ENCODE peak calls at places on chromosomes 12 and 14, in seven cellular contexts. E is right lobe of liver, Y is PC-9, K is GM12865, N is AG04449, Q is kidney epithelial cell, J is fibroblast of villous mesenchyme. R is an unnamed sample.

GRCh38 chr12:102063066-102063465 is 1.3 kb upstream of the WASHC3 start:
- DNase-seq in E (no peak), Y (no peak), K (no peak), N (no peak), Q (no peak), J (no peak), R (peak; percentile 7)

GRCh38 chr14:90318016-90318415 is 13.7 kb downstream of the NRDE2 start:
- DNase-seq in E (no peak), Y (no peak), K (no peak), N (no peak), Q (no peak), J (no peak), R (no peak)

GRCh38 chr14:59189281-59189821 is 884 bp downstream of the DAAM1 start:
- DNase-seq in E (peak; percentile 52), Y (no peak), K (peak; percentile 40), N (no peak), Q (no peak), J (peak; percentile 25), R (peak; percentile 35)

GRCh38 chr14:98578204-98578603 is 693.8 kb downstream of the BCL11B start:
- DNase-seq in E (no peak), Y (no peak), K (no peak), N (no peak), Q (no peak), J (no peak), R (no peak)

GRCh38 chr14:99389171-99389826 is 91.4 kb downstream of the SETD3 start:
- DNase-seq in E (no peak), Y (peak; percentile 17), K (peak; percentile 46), N (no peak), Q (no peak), J (peak; percentile 33), R (peak; percentile 37)

GRCh38 chr12:72313757-72314270 is 41.6 kb downstream of the TRHDE start:
- DNase-seq in E (no peak), Y (no peak), K (no peak), N (no peak), Q (no peak), J (peak; percentile 37), R (no peak)

GRCh38 chr12:48764521-48764920 is 24.4 kb downstream of the ADCY6 start:
- DNase-seq in E (no peak), Y (peak; percentile 70), K (peak; percentile 73), N (no peak), Q (no peak), J (no peak), R (no peak)

GRCh38 chr12:115914122-115914521 is 363.4 kb downstream of the MED13L start:
- DNase-seq in E (no peak), Y (no peak), K (no peak), N (no peak), Q (no peak), J (no peak), R (no peak)

GRCh38 chr12:55982319-55982936 is 8.6 kb downstream of the RAB5B start:
- DNase-seq in E (no peak), Y (no peak), K (peak; percentile 69), N (no peak), Q (peak; percentile 74), J (peak; percentile 34), R (no peak)

GRCh38 chr12:67388331-67389163 is 119.4 kb downstream of the CAND1 start:
- DNase-seq in E (no peak), Y (no peak), K (no peak), N (no peak), Q (no peak), J (no peak), R (no peak)

GRCh38 chr12:15928870-15929571 is 17.9 kb downstream of the DERA start:
- DNase-seq in E (no peak), Y (no peak), K (no peak), N (no peak), Q (no peak), J (no peak), R (no peak)

GRCh38 chr14:79543966-79544365 is 667.3 kb downstream of the DIO2 start:
- DNase-seq in E (no peak), Y (no peak), K (peak; percentile 31), N (no peak), Q (no peak), J (peak; percentile 50), R (peak; percentile 79)

GRCh38 chr14:69460093-69460701 is 24.3 kb upstream of the PLEKHD1 start:
- DNase-seq in E (peak; percentile 58), Y (peak; percentile 69), K (peak; percentile 75), N (peak; percentile 44), Q (peak; percentile 48), J (peak; percentile 93), R (peak; percentile 92)

GRCh38 chr14:47674148-47674545 is 1.3 kb downstream of the MDGA2 start:
- DNase-seq in E (no peak), Y (no peak), K (no peak), N (no peak), Q (no peak), J (no peak), R (peak; percentile 0)

GRCh38 chr14:59190372-59190771 is 1.9 kb downstream of the DAAM1 start:
- DNase-seq in E (no peak), Y (no peak), K (peak; percentile 34), N (no peak), Q (no peak), J (no peak), R (no peak)

GRCh38 chr14:92425101-92425500 is 88.5 kb upstream of the RIN3 start:
- DNase-seq in E (no peak), Y (no peak), K (no peak), N (no peak), Q (peak; percentile 18), J (peak; percentile 67), R (peak; percentile 28)

GRCh38 chr14:89027097-89027740 is 202.8 kb downstream of the TTC8 start:
- DNase-seq in E (peak; percentile 58), Y (no peak), K (peak; percentile 68), N (no peak), Q (no peak), J (no peak), R (peak; percentile 42)

GRCh38 chr14:34888186-34888585 is 13.0 kb upstream of the BAZ1A start:
- DNase-seq in E (no peak), Y (no peak), K (no peak), N (no peak), Q (no peak), J (no peak), R (no peak)

DNA sequence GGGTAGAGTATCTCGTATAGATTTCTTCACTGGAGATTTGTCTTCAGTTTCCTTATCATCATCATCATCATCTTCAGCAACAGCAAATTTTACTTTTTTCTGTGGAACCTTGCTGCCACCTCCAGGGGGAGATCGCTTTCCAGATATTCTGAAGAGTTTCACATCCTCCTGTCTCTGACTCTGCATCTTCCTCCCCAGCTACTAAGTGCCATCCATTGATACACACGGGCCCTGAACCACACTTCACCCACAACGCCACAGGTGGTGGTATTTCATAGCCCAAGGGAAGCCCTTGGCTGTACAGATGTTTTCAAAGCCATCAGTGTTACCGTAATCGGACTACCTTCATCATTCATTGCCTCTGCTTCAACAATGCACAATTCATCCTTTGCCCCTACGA is 82.2 kb downstream of the PPP2R5C start:
- DNase-seq in E (no peak), Y (peak; percentile 17), K (peak; percentile 88), N (no peak), Q (no peak), J (no peak), R (no peak)
- TF ChIP-seq CTCF in E (peak; percentile 14), Y (peak; percentile 66), K (peak; percentile 63), N (no peak), Q (peak; percentile 17), J (peak; percentile 38), R (peak; percentile 10)

GRCh38 chr14:63782683-63783389 is 55.0 kb upstream of the SGPP1 start:
- DNase-seq in E (no peak), Y (no peak), K (no peak), N (no peak), Q (no peak), J (no peak), R (no peak)

GRCh38 chr14:63787995-63788946 is 60.4 kb upstream of the SGPP1 start:
- DNase-seq in E (no peak), Y (no peak), K (no peak), N (no peak), Q (no peak), J (peak; percentile 13), R (no peak)
- H3K4me3 ChIP-seq in E (no peak overlapping the region), Y (no peak overlapping the region), K (no peak overlapping the region), N (no peak overlapping the region), Q (no peak overlapping the region), J (peak overlapping the region; percentile 30), R (no peak overlapping the region)

DNA sequence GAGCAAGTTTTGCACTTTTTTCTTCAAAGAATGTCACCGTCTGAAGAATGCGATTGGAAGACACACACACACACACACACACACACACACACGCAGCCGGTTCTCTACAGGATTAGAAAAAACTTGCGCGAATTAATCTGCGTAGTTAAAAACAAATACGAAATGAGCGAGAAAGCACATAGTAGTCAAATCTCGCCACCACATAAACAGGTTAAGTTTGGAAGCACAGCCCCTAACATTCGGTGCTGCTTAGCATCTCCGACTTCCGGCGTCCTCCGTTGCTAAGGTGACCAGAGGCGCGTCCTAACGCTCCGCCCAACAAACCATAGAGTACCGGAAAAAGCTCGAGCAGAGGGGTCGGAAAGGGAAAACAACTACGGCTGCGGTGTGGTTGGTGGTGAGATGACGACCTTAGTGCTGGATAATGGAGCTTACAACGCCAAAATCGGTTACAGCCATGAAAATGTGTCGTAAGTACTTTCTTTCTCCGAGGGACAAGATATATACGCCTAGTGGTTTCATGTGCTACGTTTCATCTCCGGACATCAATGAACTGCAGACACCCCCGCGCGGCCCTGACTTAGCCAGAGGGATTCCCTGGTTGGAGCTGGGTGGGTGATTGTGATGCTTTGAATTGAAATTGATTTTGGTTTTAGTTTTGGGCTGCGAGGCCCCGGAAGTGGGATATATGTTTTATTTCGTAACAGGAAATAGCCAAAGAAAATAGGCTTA is at the start of gene ACTR6:
- DNase-seq in E (peak; percentile 96), Y (peak; percentile 90), K (peak; percentile 97), N (peak; percentile 68), Q (peak; percentile 79), J (peak; percentile 95), R (peak; percentile 97)
- TF ChIP-seq CTCF in E (no peak), Y (no peak), K (no peak), N (no peak), Q (no peak), J (no peak), R (no peak)

GRCh38 chr12:62468394-62468793 is 1.8 kb downstream of the MON2 start:
- DNase-seq in E (no peak), Y (no peak), K (no peak), N (no peak), Q (no peak), J (no peak), R (no peak)

GRCh38 chr12:62471734-62472133 is 5.1 kb downstream of the MON2 start:
- DNase-seq in E (no peak), Y (no peak), K (no peak), N (no peak), Q (no peak), J (no peak), R (no peak)

GRCh38 chr12:62469704-62470103 is 3.1 kb downstream of the MON2 start:
- DNase-seq in E (no peak), Y (no peak), K (no peak), N (no peak), Q (no peak), J (no peak), R (no peak)

GRCh38 chr12:62466596-62467411 is at the start of gene MON2:
- DNase-seq in E (peak; percentile 93), Y (peak; percentile 83), K (peak; percentile 91), N (no peak), Q (peak; percentile 32), J (peak; percentile 85), R (peak; percentile 78)

DNA sequence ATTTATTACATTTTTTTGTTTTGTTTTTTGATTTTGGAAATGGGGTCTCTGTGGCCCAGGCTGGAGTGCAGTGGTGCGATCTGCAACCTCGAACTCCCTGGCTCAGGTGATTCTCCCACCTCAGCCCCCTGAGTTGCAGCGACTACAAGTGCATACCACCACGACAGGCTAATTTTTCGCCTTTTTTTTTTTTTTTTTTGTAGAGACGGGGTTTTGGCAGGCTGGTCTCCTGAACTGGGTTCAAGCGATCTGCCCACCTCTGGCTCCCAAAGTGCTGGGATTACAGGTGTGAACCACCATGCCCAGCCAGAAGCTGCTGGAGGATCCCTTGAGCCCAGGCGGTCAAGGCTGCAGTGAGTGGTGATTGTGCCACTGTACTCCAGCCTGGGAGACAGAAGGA is 2.3 kb downstream of the MON2 start:
- DNase-seq in E (no peak), Y (no peak), K (no peak), N (no peak), Q (no peak), J (no peak), R (no peak)
- H3K4me3 ChIP-seq in E (no peak overlapping the region), Y (peak overlapping the region; percentile 81), K (peak overlapping the region; percentile 95), N (peak overlapping the region; percentile 96), Q (no peak overlapping the region), J (peak overlapping the region; percentile 100), R (peak overlapping the region; percentile 16)